ENCODE peak calls at places on chromosomes 1 and 21, in eight cellular contexts. One of them, this sample, is unnamed.

GRCh38 chr1:67853704-67854103 is 20.4 kb upstream of the GNG12 start:
- DNase-seq in mesothelial cell of epicardium: peak
- DNase-seq in heart right ventricle: peak
- DNase-seq in A549: peak
- DNase-seq in GM13976: peak
- DNase-seq in lung: peak
- DNase-seq in RWPE1: peak
- DNase-seq in osteocyte: peak
- DNase-seq in this sample: no peak

GRCh38 chr1:24126023-24126671 is 14.2 kb upstream of the MYOM3 start:
- DNase-seq in heart right ventricle: no peak
- DNase-seq in mesothelial cell of epicardium: no peak
- DNase-seq in osteocyte: no peak
- DNase-seq in lung: no peak
- DNase-seq in GM13976: no peak
- DNase-seq in A549: no peak
- DNase-seq in RWPE1: no peak
- DNase-seq in this sample: no peak

GRCh38 chr1:156885314-156885713 is 8.2 kb upstream of the PEAR1 start:
- DNase-seq in RWPE1: no peak
- DNase-seq in mesothelial cell of epicardium: no peak
- DNase-seq in lung: no peak
- DNase-seq in heart right ventricle: no peak
- DNase-seq in osteocyte: no peak
- DNase-seq in GM13976: no peak
- DNase-seq in A549: no peak
- DNase-seq in this sample: no peak

GRCh38 chr1:170664283-170664827 is 424 bp downstream of the PRRX1 start:
- DNase-seq in RWPE1: peak
- DNase-seq in A549: peak
- DNase-seq in mesothelial cell of epicardium: peak
- DNase-seq in osteocyte: no peak
- DNase-seq in lung: no peak
- DNase-seq in GM13976: peak
- DNase-seq in heart right ventricle: peak
- DNase-seq in this sample: no peak

GRCh38 chr1:151502035-151502728 is 9.0 kb upstream of the CGN start:
- DNase-seq in osteocyte: no peak
- DNase-seq in A549: no peak
- DNase-seq in heart right ventricle: no peak
- DNase-seq in lung: no peak
- DNase-seq in mesothelial cell of epicardium: no peak
- DNase-seq in GM13976: no peak
- DNase-seq in RWPE1: no peak
- DNase-seq in this sample: no peak

GRCh38 chr1:10760566-10761502 is 35.6 kb downstream of the CASZ1 start:
- DNase-seq in osteocyte: no peak
- DNase-seq in lung: no peak
- DNase-seq in RWPE1: no peak
- DNase-seq in mesothelial cell of epicardium: no peak
- DNase-seq in GM13976: no peak
- DNase-seq in heart right ventricle: no peak
- DNase-seq in A549: no peak
- DNase-seq in this sample: no peak

GRCh38 chr1:236997882-236998281 is 6.4 kb downstream of the MT1HL1 start:
- DNase-seq in mesothelial cell of epicardium: no peak
- DNase-seq in osteocyte: no peak
- DNase-seq in A549: no peak
- DNase-seq in heart right ventricle: peak
- DNase-seq in GM13976: no peak
- DNase-seq in lung: peak
- DNase-seq in RWPE1: no peak
- DNase-seq in this sample: no peak

GRCh38 chr1:245007686-245008085 is 143.3 kb upstream of the HNRNPU start:
- DNase-seq in RWPE1: no peak
- DNase-seq in mesothelial cell of epicardium: no peak
- DNase-seq in GM13976: no peak
- DNase-seq in A549: no peak
- DNase-seq in osteocyte: no peak
- DNase-seq in heart right ventricle: no peak
- DNase-seq in lung: no peak
- DNase-seq in this sample: no peak

GRCh38 chr1:54883349-54884102 is 3.5 kb downstream of the DHCR24 start:
- DNase-seq in RWPE1: no peak
- DNase-seq in GM13976: no peak
- DNase-seq in lung: peak
- DNase-seq in osteocyte: peak
- DNase-seq in A549: no peak
- DNase-seq in mesothelial cell of epicardium: no peak
- DNase-seq in heart right ventricle: no peak
- DNase-seq in this sample: no peak

GRCh38 chr1:93474291-93474690 is 26.4 kb downstream of the FNBP1L start:
- DNase-seq in RWPE1: no peak
- DNase-seq in lung: no peak
- DNase-seq in mesothelial cell of epicardium: no peak
- DNase-seq in osteocyte: no peak
- DNase-seq in heart right ventricle: no peak
- DNase-seq in A549: no peak
- DNase-seq in GM13976: no peak
- DNase-seq in this sample: no peak

GRCh38 chr1:109889094-109889493 is 21.6 kb upstream of the CSF1 start:
- DNase-seq in mesothelial cell of epicardium: no peak
- DNase-seq in GM13976: no peak
- DNase-seq in osteocyte: no peak
- DNase-seq in RWPE1: no peak
- DNase-seq in heart right ventricle: no peak
- DNase-seq in A549: no peak
- DNase-seq in lung: no peak
- DNase-seq in this sample: no peak

GRCh38 chr1:167169642-167170041 is 51.0 kb upstream of the POU2F1 start:
- DNase-seq in mesothelial cell of epicardium: no peak
- DNase-seq in osteocyte: no peak
- DNase-seq in RWPE1: no peak
- DNase-seq in A549: no peak
- DNase-seq in lung: no peak
- DNase-seq in GM13976: no peak
- DNase-seq in heart right ventricle: no peak
- DNase-seq in this sample: no peak

GRCh38 chr1:22892789-22893188 is 79.9 kb downstream of the LACTBL1 start:
- DNase-seq in lung: no peak
- DNase-seq in A549: no peak
- DNase-seq in GM13976: no peak
- DNase-seq in mesothelial cell of epicardium: no peak
- DNase-seq in heart right ventricle: no peak
- DNase-seq in osteocyte: no peak
- DNase-seq in RWPE1: no peak
- DNase-seq in this sample: no peak

GRCh38 chr21:28444567-28444966 is 548.1 kb downstream of the LTN1 start:
- DNase-seq in GM13976: no peak
- DNase-seq in A549: no peak
- DNase-seq in heart right ventricle: no peak
- DNase-seq in osteocyte: no peak
- DNase-seq in RWPE1: no peak
- DNase-seq in mesothelial cell of epicardium: no peak
- DNase-seq in lung: no peak
- DNase-seq in this sample: no peak

GRCh38 chr1:244322791-244323521 is 128.8 kb downstream of the ADSS2 start:
- DNase-seq in RWPE1: peak
- DNase-seq in GM13976: no peak
- DNase-seq in mesothelial cell of epicardium: no peak
- DNase-seq in lung: peak
- DNase-seq in A549: peak
- DNase-seq in osteocyte: peak
- DNase-seq in heart right ventricle: no peak
- DNase-seq in this sample: no peak

GRCh38 chr21:39523930-39524329 is 72.2 kb downstream of the SH3BGR start:
- DNase-seq in mesothelial cell of epicardium: no peak
- DNase-seq in osteocyte: no peak
- DNase-seq in RWPE1: no peak
- DNase-seq in lung: no peak
- DNase-seq in A549: no peak
- DNase-seq in GM13976: no peak
- DNase-seq in heart right ventricle: no peak
- DNase-seq in this sample: no peak

GRCh38 chr1:38027201-38028104 is 14.9 kb downstream of the UTP11 start:
- DNase-seq in GM13976: peak
- DNase-seq in RWPE1: peak
- DNase-seq in heart right ventricle: no peak
- DNase-seq in mesothelial cell of epicardium: no peak
- DNase-seq in A549: no peak
- DNase-seq in osteocyte: no peak
- DNase-seq in lung: no peak
- DNase-seq in this sample: no peak

GRCh38 chr1:4655674-4656532 is 1.5 kb downstream of the AJAP1 start:
- DNase-seq in osteocyte: no peak
- DNase-seq in lung: no peak
- DNase-seq in RWPE1: peak
- DNase-seq in mesothelial cell of epicardium: peak
- DNase-seq in heart right ventricle: peak
- DNase-seq in A549: peak
- DNase-seq in GM13976: peak
- DNase-seq in this sample: no peak

GRCh38 chr1:84853743-84854721 is 39.0 kb downstream of the LPAR3 start:
- DNase-seq in mesothelial cell of epicardium: no peak
- DNase-seq in lung: no peak
- DNase-seq in A549: peak
- DNase-seq in RWPE1: peak
- DNase-seq in osteocyte: no peak
- DNase-seq in GM13976: peak
- DNase-seq in heart right ventricle: no peak
- DNase-seq in this sample: peak

GRCh38 chr1:178651742-178652141 is 73.3 kb upstream of the RALGPS2 start:
- DNase-seq in lung: no peak
- DNase-seq in A549: no peak
- DNase-seq in osteocyte: no peak
- DNase-seq in RWPE1: no peak
- DNase-seq in heart right ventricle: no peak
- DNase-seq in mesothelial cell of epicardium: no peak
- DNase-seq in GM13976: no peak
- DNase-seq in this sample: no peak

GRCh38 chr1:32333251-32333963 is 2.6 kb downstream of the MARCKSL1 start:
- DNase-seq in osteocyte: no peak
- DNase-seq in lung: no peak
- DNase-seq in mesothelial cell of epicardium: no peak
- DNase-seq in A549: no peak
- DNase-seq in heart right ventricle: no peak
- DNase-seq in RWPE1: no peak
- DNase-seq in GM13976: no peak
- DNase-seq in this sample: no peak
- TF ChIP-seq CTCF in osteocyte: no peak
- TF ChIP-seq CTCF in lung: no peak
- TF ChIP-seq CTCF in mesothelial cell of epicardium: no peak
- TF ChIP-seq CTCF in A549: no peak
- TF ChIP-seq CTCF in heart right ventricle: no peak
- TF ChIP-seq CTCF in RWPE1: no peak
- TF ChIP-seq CTCF in GM13976: no peak
- TF ChIP-seq CTCF in this sample: no peak

DNA sequence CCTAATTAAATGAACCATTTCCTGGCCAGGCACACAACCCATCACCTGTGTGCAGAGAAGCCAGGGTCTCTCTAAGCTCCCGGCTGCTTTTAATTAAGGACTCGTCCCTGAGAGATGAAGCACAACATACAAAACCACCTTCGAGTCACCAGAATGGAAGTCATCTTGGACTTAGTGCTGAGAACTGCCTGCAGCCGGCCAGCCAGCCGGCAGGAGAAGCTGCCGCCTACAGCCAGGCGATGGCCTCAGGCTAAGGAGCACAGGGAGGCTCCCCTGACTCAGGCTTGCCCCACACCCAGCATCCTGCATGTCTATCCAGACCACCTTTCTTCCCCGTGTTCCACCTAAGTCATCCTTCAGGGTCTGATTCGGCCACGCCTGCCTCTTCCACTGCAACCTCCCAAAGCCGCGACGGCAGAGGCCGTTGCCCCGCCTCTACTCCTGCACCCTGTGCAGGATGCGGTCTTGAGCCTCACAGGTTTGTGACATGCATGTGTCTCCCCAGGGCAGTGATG is 83.6 kb downstream of the SLC66A1 start:
- DNase-seq in A549: no peak
- DNase-seq in osteocyte: no peak
- DNase-seq in RWPE1: peak
- DNase-seq in heart right ventricle: no peak
- DNase-seq in mesothelial cell of epicardium: no peak
- DNase-seq in GM13976: no peak
- DNase-seq in lung: no peak
- DNase-seq in this sample: no peak
- TF ChIP-seq CTCF in A549: no peak
- TF ChIP-seq CTCF in osteocyte: peak
- TF ChIP-seq CTCF in RWPE1: no peak
- TF ChIP-seq CTCF in heart right ventricle: no peak
- TF ChIP-seq CTCF in mesothelial cell of epicardium: no peak
- TF ChIP-seq CTCF in GM13976: no peak
- TF ChIP-seq CTCF in lung: no peak
- TF ChIP-seq CTCF in this sample: no peak

GRCh38 chr1:46301406-46302090 is 1.9 kb downstream of the LRRC41 start:
- DNase-seq in lung: no peak
- DNase-seq in RWPE1: no peak
- DNase-seq in heart right ventricle: peak
- DNase-seq in mesothelial cell of epicardium: no peak
- DNase-seq in A549: no peak
- DNase-seq in osteocyte: no peak
- DNase-seq in GM13976: no peak
- DNase-seq in this sample: no peak

GRCh38 chr1:46300673-46301405 is 2.6 kb downstream of the LRRC41 start:
- DNase-seq in mesothelial cell of epicardium: no peak
- DNase-seq in GM13976: no peak
- DNase-seq in heart right ventricle: no peak
- DNase-seq in RWPE1: no peak
- DNase-seq in A549: no peak
- DNase-seq in osteocyte: no peak
- DNase-seq in lung: no peak
- DNase-seq in this sample: no peak

GRCh38 chr1:46303872-46304326 is 401 bp downstream of the UQCRH start:
- DNase-seq in A549: no peak
- DNase-seq in lung: no peak
- DNase-seq in heart right ventricle: no peak
- DNase-seq in GM13976: no peak
- DNase-seq in RWPE1: no peak
- DNase-seq in mesothelial cell of epicardium: no peak
- DNase-seq in osteocyte: no peak
- DNase-seq in this sample: no peak

GRCh38 chr1:46302091-46303037 is 1.1 kb downstream of the LRRC41 start:
- DNase-seq in GM13976: peak
- DNase-seq in osteocyte: peak
- DNase-seq in mesothelial cell of epicardium: peak
- DNase-seq in RWPE1: peak
- DNase-seq in heart right ventricle: peak
- DNase-seq in A549: no peak
- DNase-seq in lung: peak
- DNase-seq in this sample: peak

GRCh38 chr1:46303038-46303871 is at the start of the genes LRRC41 and UQCRH:
- DNase-seq in lung: peak
- DNase-seq in mesothelial cell of epicardium: peak
- DNase-seq in GM13976: peak
- DNase-seq in RWPE1: peak
- DNase-seq in heart right ventricle: peak
- DNase-seq in A549: peak
- DNase-seq in osteocyte: peak
- DNase-seq in this sample: peak
- TF ChIP-seq CTCF in lung: no peak
- TF ChIP-seq CTCF in mesothelial cell of epicardium: no peak
- TF ChIP-seq CTCF in GM13976: no peak
- TF ChIP-seq CTCF in RWPE1: no peak
- TF ChIP-seq CTCF in heart right ventricle: no peak
- TF ChIP-seq CTCF in A549: no peak
- TF ChIP-seq CTCF in osteocyte: no peak
- TF ChIP-seq CTCF in this sample: peak

GRCh38 chr1:57340361-57341192 is 83.3 kb downstream of the DAB1 start:
- DNase-seq in heart right ventricle: no peak
- DNase-seq in mesothelial cell of epicardium: no peak
- DNase-seq in osteocyte: no peak
- DNase-seq in RWPE1: no peak
- DNase-seq in lung: peak
- DNase-seq in GM13976: no peak
- DNase-seq in A549: no peak
- DNase-seq in this sample: no peak
- TF ChIP-seq CTCF in heart right ventricle: peak
- TF ChIP-seq CTCF in mesothelial cell of epicardium: no peak
- TF ChIP-seq CTCF in osteocyte: no peak
- TF ChIP-seq CTCF in RWPE1: no peak
- TF ChIP-seq CTCF in lung: no peak
- TF ChIP-seq CTCF in GM13976: no peak
- TF ChIP-seq CTCF in A549: no peak
- TF ChIP-seq CTCF in this sample: no peak

This sample was measured in GM06990.